ENCODE peak calls at places on chromosomes 12 and 14, in seven cellular contexts. One of them, this sample, is unnamed.

GRCh38 chr14:57031474-57031873 is 221.2 kb upstream of the OTX2 start:
- DNase-seq in neural crest cell: no peak
- DNase-seq in posterior cingulate gyrus: no peak
- DNase-seq in psoas muscle: no peak
- DNase-seq in SIG-M5: no peak
- DNase-seq in activated CD4-positive, alpha-beta T cell treated with anti-CD3 and anti-CD28 coated beads, Interleukin-2, amount 50 U/mL, for 1 hour: no peak
- DNase-seq in EL: no peak
- DNase-seq in this sample: no peak

GRCh38 chr14:79686196-79686595 is 525.1 kb downstream of the DIO2 start:
- DNase-seq in EL: no peak
- DNase-seq in psoas muscle: no peak
- DNase-seq in activated CD4-positive, alpha-beta T cell treated with anti-CD3 and anti-CD28 coated beads, Interleukin-2, amount 50 U/mL, for 1 hour: no peak
- DNase-seq in posterior cingulate gyrus: no peak
- DNase-seq in neural crest cell: no peak
- DNase-seq in SIG-M5: no peak
- DNase-seq in this sample: no peak

GRCh38 chr14:55051165-55051425 is 352 bp upstream of the MAPK1IP1L start:
- DNase-seq in SIG-M5: no peak
- DNase-seq in posterior cingulate gyrus: no peak
- DNase-seq in EL: no peak
- DNase-seq in neural crest cell: no peak
- DNase-seq in psoas muscle: no peak
- DNase-seq in activated CD4-positive, alpha-beta T cell treated with anti-CD3 and anti-CD28 coated beads, Interleukin-2, amount 50 U/mL, for 1 hour: no peak
- DNase-seq in this sample: no peak

GRCh38 chr12:68932701-68933563 is at the start of gene CPM:
- DNase-seq in posterior cingulate gyrus: peak
- DNase-seq in activated CD4-positive, alpha-beta T cell treated with anti-CD3 and anti-CD28 coated beads, Interleukin-2, amount 50 U/mL, for 1 hour: peak
- DNase-seq in neural crest cell: peak
- DNase-seq in EL: peak
- DNase-seq in psoas muscle: peak
- DNase-seq in SIG-M5: no peak
- DNase-seq in this sample: peak

GRCh38 chr12:25072901-25073645 is 121.9 kb downstream of the DNAI7 start:
- DNase-seq in psoas muscle: no peak
- DNase-seq in EL: no peak
- DNase-seq in SIG-M5: no peak
- DNase-seq in activated CD4-positive, alpha-beta T cell treated with anti-CD3 and anti-CD28 coated beads, Interleukin-2, amount 50 U/mL, for 1 hour: no peak
- DNase-seq in neural crest cell: no peak
- DNase-seq in posterior cingulate gyrus: no peak
- DNase-seq in this sample: no peak

GRCh38 chr12:43315961-43316360 is 236.0 kb downstream of the ADAMTS20 start:
- DNase-seq in activated CD4-positive, alpha-beta T cell treated with anti-CD3 and anti-CD28 coated beads, Interleukin-2, amount 50 U/mL, for 1 hour: no peak
- DNase-seq in neural crest cell: no peak
- DNase-seq in posterior cingulate gyrus: no peak
- DNase-seq in EL: no peak
- DNase-seq in SIG-M5: no peak
- DNase-seq in psoas muscle: no peak
- DNase-seq in this sample: no peak

GRCh38 chr14:100289916-100290606 is 16.2 kb downstream of the SLC25A29 start:
- DNase-seq in SIG-M5: no peak
- DNase-seq in posterior cingulate gyrus: peak
- DNase-seq in activated CD4-positive, alpha-beta T cell treated with anti-CD3 and anti-CD28 coated beads, Interleukin-2, amount 50 U/mL, for 1 hour: no peak
- DNase-seq in neural crest cell: no peak
- DNase-seq in psoas muscle: no peak
- DNase-seq in EL: no peak
- DNase-seq in this sample: no peak

GRCh38 chr12:62629971-62630739 is 163.5 kb downstream of the MON2 start:
- DNase-seq in SIG-M5: no peak
- DNase-seq in posterior cingulate gyrus: no peak
- DNase-seq in psoas muscle: no peak
- DNase-seq in activated CD4-positive, alpha-beta T cell treated with anti-CD3 and anti-CD28 coated beads, Interleukin-2, amount 50 U/mL, for 1 hour: no peak
- DNase-seq in neural crest cell: no peak
- DNase-seq in EL: no peak
- DNase-seq in this sample: no peak

GRCh38 chr14:85088231-85088630 is 441.7 kb upstream of the FLRT2 start:
- DNase-seq in SIG-M5: no peak
- DNase-seq in psoas muscle: no peak
- DNase-seq in activated CD4-positive, alpha-beta T cell treated with anti-CD3 and anti-CD28 coated beads, Interleukin-2, amount 50 U/mL, for 1 hour: no peak
- DNase-seq in neural crest cell: no peak
- DNase-seq in posterior cingulate gyrus: no peak
- DNase-seq in EL: no peak
- DNase-seq in this sample: no peak

GRCh38 chr12:102879144-102879763 is 37.8 kb downstream of the PAH start:
- DNase-seq in psoas muscle: peak
- DNase-seq in posterior cingulate gyrus: peak
- DNase-seq in EL: peak
- DNase-seq in SIG-M5: peak
- DNase-seq in activated CD4-positive, alpha-beta T cell treated with anti-CD3 and anti-CD28 coated beads, Interleukin-2, amount 50 U/mL, for 1 hour: no peak
- DNase-seq in neural crest cell: peak
- DNase-seq in this sample: peak

GRCh38 chr14:58331111-58331510 is 32.8 kb downstream of the ARID4A start:
- DNase-seq in posterior cingulate gyrus: peak
- DNase-seq in neural crest cell: peak
- DNase-seq in activated CD4-positive, alpha-beta T cell treated with anti-CD3 and anti-CD28 coated beads, Interleukin-2, amount 50 U/mL, for 1 hour: peak
- DNase-seq in psoas muscle: peak
- DNase-seq in SIG-M5: peak
- DNase-seq in EL: peak
- DNase-seq in this sample: peak

GRCh38 chr12:62767946-62768345 is 167.0 kb downstream of the PPM1H start:
- DNase-seq in SIG-M5: no peak
- DNase-seq in EL: no peak
- DNase-seq in posterior cingulate gyrus: no peak
- DNase-seq in neural crest cell: no peak
- DNase-seq in psoas muscle: no peak
- DNase-seq in activated CD4-positive, alpha-beta T cell treated with anti-CD3 and anti-CD28 coated beads, Interleukin-2, amount 50 U/mL, for 1 hour: no peak
- DNase-seq in this sample: no peak

GRCh38 chr12:100789146-100789545 is 5.4 kb upstream of the ANO4 start:
- DNase-seq in EL: peak
- DNase-seq in activated CD4-positive, alpha-beta T cell treated with anti-CD3 and anti-CD28 coated beads, Interleukin-2, amount 50 U/mL, for 1 hour: no peak
- DNase-seq in neural crest cell: no peak
- DNase-seq in psoas muscle: no peak
- DNase-seq in posterior cingulate gyrus: no peak
- DNase-seq in SIG-M5: no peak
- DNase-seq in this sample: no peak

GRCh38 chr14:92651793-92652382 is 96.5 kb downstream of the LGMN start:
- DNase-seq in psoas muscle: peak
- DNase-seq in neural crest cell: no peak
- DNase-seq in posterior cingulate gyrus: no peak
- DNase-seq in EL: no peak
- DNase-seq in SIG-M5: no peak
- DNase-seq in activated CD4-positive, alpha-beta T cell treated with anti-CD3 and anti-CD28 coated beads, Interleukin-2, amount 50 U/mL, for 1 hour: peak
- DNase-seq in this sample: no peak

GRCh38 chr14:105444859-105445258 is 25.2 kb downstream of the MTA1 start:
- DNase-seq in SIG-M5: no peak
- DNase-seq in activated CD4-positive, alpha-beta T cell treated with anti-CD3 and anti-CD28 coated beads, Interleukin-2, amount 50 U/mL, for 1 hour: no peak
- DNase-seq in neural crest cell: no peak
- DNase-seq in EL: no peak
- DNase-seq in posterior cingulate gyrus: no peak
- DNase-seq in psoas muscle: no peak
- DNase-seq in this sample: no peak

GRCh38 chr12:13661005-13661887 is 320.2 kb downstream of the GRIN2B start:
- DNase-seq in SIG-M5: no peak
- DNase-seq in neural crest cell: peak
- DNase-seq in posterior cingulate gyrus: peak
- DNase-seq in activated CD4-positive, alpha-beta T cell treated with anti-CD3 and anti-CD28 coated beads, Interleukin-2, amount 50 U/mL, for 1 hour: no peak
- DNase-seq in EL: peak
- DNase-seq in psoas muscle: peak
- DNase-seq in this sample: peak

GRCh38 chr12:79688376-79689040 is 2.3 kb downstream of the PAWR start:
- DNase-seq in psoas muscle: no peak
- DNase-seq in neural crest cell: no peak
- DNase-seq in SIG-M5: no peak
- DNase-seq in posterior cingulate gyrus: no peak
- DNase-seq in EL: no peak
- DNase-seq in activated CD4-positive, alpha-beta T cell treated with anti-CD3 and anti-CD28 coated beads, Interleukin-2, amount 50 U/mL, for 1 hour: no peak
- DNase-seq in this sample: no peak

GRCh38 chr12:128994869-128995268 is 141.6 kb downstream of the GLT1D1 start:
- DNase-seq in EL: no peak
- DNase-seq in posterior cingulate gyrus: no peak
- DNase-seq in psoas muscle: no peak
- DNase-seq in activated CD4-positive, alpha-beta T cell treated with anti-CD3 and anti-CD28 coated beads, Interleukin-2, amount 50 U/mL, for 1 hour: no peak
- DNase-seq in SIG-M5: no peak
- DNase-seq in neural crest cell: no peak
- DNase-seq in this sample: no peak

GRCh38 chr12:73547421-73547820 is 990.2 kb upstream of the ATXN7L3B start:
- DNase-seq in posterior cingulate gyrus: no peak
- DNase-seq in SIG-M5: no peak
- DNase-seq in psoas muscle: no peak
- DNase-seq in EL: no peak
- DNase-seq in neural crest cell: no peak
- DNase-seq in activated CD4-positive, alpha-beta T cell treated with anti-CD3 and anti-CD28 coated beads, Interleukin-2, amount 50 U/mL, for 1 hour: no peak
- DNase-seq in this sample: no peak

GRCh38 chr14:89007906-89008305 is 183.5 kb downstream of the TTC8 start:
- DNase-seq in psoas muscle: no peak
- DNase-seq in activated CD4-positive, alpha-beta T cell treated with anti-CD3 and anti-CD28 coated beads, Interleukin-2, amount 50 U/mL, for 1 hour: no peak
- DNase-seq in EL: no peak
- DNase-seq in neural crest cell: no peak
- DNase-seq in posterior cingulate gyrus: no peak
- DNase-seq in SIG-M5: no peak
- DNase-seq in this sample: no peak

GRCh38 chr12:52155048-52155868 is 36.6 kb downstream of the KRT80 start:
- DNase-seq in activated CD4-positive, alpha-beta T cell treated with anti-CD3 and anti-CD28 coated beads, Interleukin-2, amount 50 U/mL, for 1 hour: peak
- DNase-seq in psoas muscle: no peak
- DNase-seq in EL: no peak
- DNase-seq in neural crest cell: no peak
- DNase-seq in posterior cingulate gyrus: no peak
- DNase-seq in SIG-M5: no peak
- DNase-seq in this sample: no peak

GRCh38 chr12:93243689-93244513 is 133.8 kb upstream of the NUDT4 start:
- DNase-seq in activated CD4-positive, alpha-beta T cell treated with anti-CD3 and anti-CD28 coated beads, Interleukin-2, amount 50 U/mL, for 1 hour: no peak
- DNase-seq in neural crest cell: no peak
- DNase-seq in psoas muscle: no peak
- DNase-seq in EL: peak
- DNase-seq in posterior cingulate gyrus: no peak
- DNase-seq in SIG-M5: peak
- DNase-seq in this sample: no peak

GRCh38 chr12:96294831-96295230 is 100.7 kb downstream of the ELK3 start:
- DNase-seq in EL: peak
- DNase-seq in neural crest cell: no peak
- DNase-seq in posterior cingulate gyrus: no peak
- DNase-seq in psoas muscle: no peak
- DNase-seq in activated CD4-positive, alpha-beta T cell treated with anti-CD3 and anti-CD28 coated beads, Interleukin-2, amount 50 U/mL, for 1 hour: no peak
- DNase-seq in SIG-M5: no peak
- DNase-seq in this sample: no peak

GRCh38 chr12:114371250-114371649 is 34.7 kb downstream of the TBX5 start:
- DNase-seq in neural crest cell: no peak
- DNase-seq in SIG-M5: no peak
- DNase-seq in posterior cingulate gyrus: peak
- DNase-seq in activated CD4-positive, alpha-beta T cell treated with anti-CD3 and anti-CD28 coated beads, Interleukin-2, amount 50 U/mL, for 1 hour: no peak
- DNase-seq in EL: no peak
- DNase-seq in psoas muscle: no peak
- DNase-seq in this sample: no peak

GRCh38 chr12:92929957-92930356 is 862 bp upstream of the EEA1 start:
- DNase-seq in SIG-M5: no peak
- DNase-seq in psoas muscle: no peak
- DNase-seq in activated CD4-positive, alpha-beta T cell treated with anti-CD3 and anti-CD28 coated beads, Interleukin-2, amount 50 U/mL, for 1 hour: no peak
- DNase-seq in posterior cingulate gyrus: no peak
- DNase-seq in EL: no peak
- DNase-seq in neural crest cell: no peak
- DNase-seq in this sample: no peak

GRCh38 chr12:9039397-9039977 is 50.1 kb downstream of the KLRG1 start:
- DNase-seq in psoas muscle: no peak
- DNase-seq in neural crest cell: no peak
- DNase-seq in activated CD4-positive, alpha-beta T cell treated with anti-CD3 and anti-CD28 coated beads, Interleukin-2, amount 50 U/mL, for 1 hour: no peak
- DNase-seq in EL: peak
- DNase-seq in posterior cingulate gyrus: no peak
- DNase-seq in SIG-M5: no peak
- DNase-seq in this sample: no peak

GRCh38 chr14:83529531-83529930 is 1995.9 kb upstream of the SEL1L start:
- DNase-seq in EL: no peak
- DNase-seq in SIG-M5: no peak
- DNase-seq in neural crest cell: no peak
- DNase-seq in activated CD4-positive, alpha-beta T cell treated with anti-CD3 and anti-CD28 coated beads, Interleukin-2, amount 50 U/mL, for 1 hour: no peak
- DNase-seq in psoas muscle: no peak
- DNase-seq in posterior cingulate gyrus: no peak
- DNase-seq in this sample: no peak

GRCh38 chr12:53078425-53079225 is 565 bp downstream of the SPRYD3 start:
- DNase-seq in SIG-M5: no peak
- DNase-seq in EL: no peak
- DNase-seq in psoas muscle: no peak
- DNase-seq in neural crest cell: no peak
- DNase-seq in posterior cingulate gyrus: no peak
- DNase-seq in activated CD4-positive, alpha-beta T cell treated with anti-CD3 and anti-CD28 coated beads, Interleukin-2, amount 50 U/mL, for 1 hour: peak
- DNase-seq in this sample: peak

GRCh38 chr14:68140111-68140741 is 320.6 kb downstream of the RAD51B start:
- DNase-seq in posterior cingulate gyrus: no peak
- DNase-seq in neural crest cell: no peak
- DNase-seq in SIG-M5: no peak
- DNase-seq in EL: peak
- DNase-seq in psoas muscle: no peak
- DNase-seq in activated CD4-positive, alpha-beta T cell treated with anti-CD3 and anti-CD28 coated beads, Interleukin-2, amount 50 U/mL, for 1 hour: no peak
- DNase-seq in this sample: no peak

GRCh38 chr12:49389092-49389703 is 21.9 kb downstream of the SPATS2 start:
- DNase-seq in EL: no peak
- DNase-seq in activated CD4-positive, alpha-beta T cell treated with anti-CD3 and anti-CD28 coated beads, Interleukin-2, amount 50 U/mL, for 1 hour: peak
- DNase-seq in neural crest cell: no peak
- DNase-seq in posterior cingulate gyrus: no peak
- DNase-seq in psoas muscle: peak
- DNase-seq in SIG-M5: no peak
- DNase-seq in this sample: no peak

GRCh38 chr14:104559769-104560585 is 19.6 kb upstream of the C14orf180 start:
- DNase-seq in neural crest cell: no peak
- DNase-seq in EL: no peak
- DNase-seq in SIG-M5: no peak
- DNase-seq in psoas muscle: peak
- DNase-seq in posterior cingulate gyrus: no peak
- DNase-seq in activated CD4-positive, alpha-beta T cell treated with anti-CD3 and anti-CD28 coated beads, Interleukin-2, amount 50 U/mL, for 1 hour: no peak
- DNase-seq in this sample: no peak

GRCh38 chr14:104146651-104147345 is 8.4 kb downstream of the KIF26A start:
- DNase-seq in posterior cingulate gyrus: no peak
- DNase-seq in psoas muscle: peak
- DNase-seq in activated CD4-positive, alpha-beta T cell treated with anti-CD3 and anti-CD28 coated beads, Interleukin-2, amount 50 U/mL, for 1 hour: no peak
- DNase-seq in neural crest cell: no peak
- DNase-seq in EL: no peak
- DNase-seq in SIG-M5: no peak
- DNase-seq in this sample: peak

GRCh38 chr12:24363177-24363754 is 413.8 kb upstream of the SOX5 start:
- DNase-seq in psoas muscle: no peak
- DNase-seq in EL: no peak
- DNase-seq in activated CD4-positive, alpha-beta T cell treated with anti-CD3 and anti-CD28 coated beads, Interleukin-2, amount 50 U/mL, for 1 hour: no peak
- DNase-seq in SIG-M5: no peak
- DNase-seq in posterior cingulate gyrus: no peak
- DNase-seq in neural crest cell: no peak
- DNase-seq in this sample: no peak

GRCh38 chr12:80374615-80375014 is 69.4 kb upstream of the PTPRQ start:
- DNase-seq in neural crest cell: no peak
- DNase-seq in EL: no peak
- DNase-seq in activated CD4-positive, alpha-beta T cell treated with anti-CD3 and anti-CD28 coated beads, Interleukin-2, amount 50 U/mL, for 1 hour: no peak
- DNase-seq in psoas muscle: no peak
- DNase-seq in SIG-M5: no peak
- DNase-seq in posterior cingulate gyrus: no peak
- DNase-seq in this sample: no peak